ENCODE peak calls at places on chromosomes 3 and 15, in nine cellular contexts. One of them, this sample, is unnamed. For H3K4me1, the result is how much of the 10 kb centered on the place peaks cover.

GRCh38 chr15:65286704-65287514 is at the start of gene PARP16:
- DNase-seq in testis: peak
- DNase-seq in uterus: peak
- DNase-seq in tibial artery: peak
- DNase-seq in lower lobe of right lung: peak
- DNase-seq in mesendoderm: peak
- DNase-seq in stomach: peak
- DNase-seq in H9: peak
- DNase-seq in GM23338: peak
- DNase-seq in this sample: peak

GRCh38 chr3:50157821-50158556 is 2.9 kb downstream of the SEMA3F start:
- DNase-seq in testis: no peak
- DNase-seq in uterus: no peak
- DNase-seq in tibial artery: no peak
- DNase-seq in lower lobe of right lung: no peak
- DNase-seq in mesendoderm: no peak
- DNase-seq in stomach: no peak
- DNase-seq in H9: no peak
- DNase-seq in GM23338: no peak
- DNase-seq in this sample: peak

GRCh38 chr15:38215707-38216106 is 36.9 kb upstream of the SPRED1 start:
- DNase-seq in testis: no peak
- DNase-seq in uterus: no peak
- DNase-seq in tibial artery: no peak
- DNase-seq in lower lobe of right lung: no peak
- DNase-seq in mesendoderm: no peak
- DNase-seq in stomach: no peak
- DNase-seq in H9: no peak
- DNase-seq in GM23338: no peak
- DNase-seq in this sample: no peak

GRCh38 chr3:48990636-48991421 is 788 bp downstream of the P4HTM start:
- DNase-seq in testis: peak
- DNase-seq in uterus: no peak
- DNase-seq in tibial artery: no peak
- DNase-seq in lower lobe of right lung: no peak
- DNase-seq in mesendoderm: peak
- DNase-seq in stomach: no peak
- DNase-seq in H9: peak
- DNase-seq in GM23338: peak
- DNase-seq in this sample: peak

GRCh38 chr3:33152363-33153360 is 38.8 kb downstream of the CRTAP start:
- DNase-seq in testis: no peak
- DNase-seq in uterus: no peak
- DNase-seq in tibial artery: no peak
- DNase-seq in lower lobe of right lung: no peak
- DNase-seq in mesendoderm: no peak
- DNase-seq in stomach: no peak
- DNase-seq in H9: no peak
- DNase-seq in GM23338: no peak
- DNase-seq in this sample: no peak

GRCh38 chr15:41656188-41656587 is 4.0 kb upstream of the MGA start:
- DNase-seq in testis: no peak
- DNase-seq in uterus: no peak
- DNase-seq in tibial artery: no peak
- DNase-seq in lower lobe of right lung: no peak
- DNase-seq in mesendoderm: no peak
- DNase-seq in stomach: no peak
- DNase-seq in H9: no peak
- DNase-seq in GM23338: no peak
- DNase-seq in this sample: no peak

GRCh38 chr3:195185574-195185973 is 85.4 kb downstream of the XXYLT1 start:
- DNase-seq in testis: no peak
- DNase-seq in uterus: peak
- DNase-seq in tibial artery: peak
- DNase-seq in lower lobe of right lung: peak
- DNase-seq in mesendoderm: peak
- DNase-seq in stomach: no peak
- DNase-seq in H9: no peak
- DNase-seq in GM23338: no peak
- DNase-seq in this sample: no peak

GRCh38 chr15:84715442-84716035 is 400 bp downstream of the SEC11A start:
- DNase-seq in testis: peak
- DNase-seq in uterus: no peak
- DNase-seq in tibial artery: peak
- DNase-seq in lower lobe of right lung: no peak
- DNase-seq in mesendoderm: peak
- DNase-seq in stomach: peak
- DNase-seq in H9: no peak
- DNase-seq in GM23338: peak
- DNase-seq in this sample: peak

GRCh38 chr15:63495780-63496179 is 8.6 kb upstream of the USP3 start:
- DNase-seq in testis: no peak
- DNase-seq in uterus: no peak
- DNase-seq in tibial artery: no peak
- DNase-seq in lower lobe of right lung: no peak
- DNase-seq in mesendoderm: no peak
- DNase-seq in stomach: no peak
- DNase-seq in H9: no peak
- DNase-seq in GM23338: no peak
- DNase-seq in this sample: no peak

GRCh38 chr3:25047058-25047457 is 381.0 kb upstream of the RARB start:
- DNase-seq in testis: no peak
- DNase-seq in uterus: no peak
- DNase-seq in tibial artery: no peak
- DNase-seq in lower lobe of right lung: no peak
- DNase-seq in mesendoderm: no peak
- DNase-seq in stomach: no peak
- DNase-seq in H9: no peak
- DNase-seq in GM23338: no peak
- DNase-seq in this sample: peak

GRCh38 chr3:141105828-141106628 is 54.9 kb downstream of the SPSB4 start:
- DNase-seq in testis: peak
- DNase-seq in uterus: peak
- DNase-seq in tibial artery: peak
- DNase-seq in lower lobe of right lung: no peak
- DNase-seq in mesendoderm: peak
- DNase-seq in stomach: peak
- DNase-seq in H9: peak
- DNase-seq in GM23338: peak
- DNase-seq in this sample: peak

GRCh38 chr15:55290361-55291057 is 896 bp upstream of the RAB27A start:
- DNase-seq in testis: peak
- DNase-seq in uterus: peak
- DNase-seq in tibial artery: peak
- DNase-seq in lower lobe of right lung: peak
- DNase-seq in mesendoderm: peak
- DNase-seq in stomach: peak
- DNase-seq in H9: peak
- DNase-seq in GM23338: peak
- DNase-seq in this sample: peak

GRCh38 chr3:66763294-66763693 is 234.8 kb upstream of the KBTBD8 start:
- DNase-seq in testis: no peak
- DNase-seq in uterus: peak
- DNase-seq in tibial artery: no peak
- DNase-seq in lower lobe of right lung: no peak
- DNase-seq in mesendoderm: no peak
- DNase-seq in stomach: no peak
- DNase-seq in H9: no peak
- DNase-seq in GM23338: no peak
- DNase-seq in this sample: no peak

GRCh38 chr15:31151301-31152233 is 50.0 kb upstream of the TRPM1 start:
- DNase-seq in testis: no peak
- DNase-seq in uterus: no peak
- DNase-seq in tibial artery: no peak
- DNase-seq in lower lobe of right lung: no peak
- DNase-seq in mesendoderm: no peak
- DNase-seq in stomach: peak
- DNase-seq in H9: no peak
- DNase-seq in GM23338: no peak
- DNase-seq in this sample: no peak

GRCh38 chr3:187777331-187778046 is 32.2 kb upstream of the BCL6 start:
- DNase-seq in testis: no peak
- DNase-seq in uterus: no peak
- DNase-seq in tibial artery: no peak
- DNase-seq in lower lobe of right lung: no peak
- DNase-seq in mesendoderm: no peak
- DNase-seq in stomach: no peak
- DNase-seq in H9: no peak
- DNase-seq in GM23338: no peak
- DNase-seq in this sample: no peak

GRCh38 chr3:144942093-144942492 is 970.5 kb downstream of the DIPK2A start:
- DNase-seq in testis: no peak
- DNase-seq in uterus: no peak
- DNase-seq in tibial artery: no peak
- DNase-seq in lower lobe of right lung: no peak
- DNase-seq in mesendoderm: no peak
- DNase-seq in stomach: no peak
- DNase-seq in H9: no peak
- DNase-seq in GM23338: no peak
- DNase-seq in this sample: no peak

GRCh38 chr15:77589839-77590238 is 42.9 kb downstream of the LINGO1 start:
- DNase-seq in testis: no peak
- DNase-seq in uterus: no peak
- DNase-seq in tibial artery: no peak
- DNase-seq in lower lobe of right lung: no peak
- DNase-seq in mesendoderm: no peak
- DNase-seq in stomach: no peak
- DNase-seq in H9: no peak
- DNase-seq in GM23338: no peak
- DNase-seq in this sample: peak

GRCh38 chr3:179706233-179706632 is 53.4 kb downstream of the USP13 start:
- DNase-seq in testis: no peak
- DNase-seq in uterus: no peak
- DNase-seq in tibial artery: no peak
- DNase-seq in lower lobe of right lung: no peak
- DNase-seq in mesendoderm: no peak
- DNase-seq in stomach: no peak
- DNase-seq in H9: no peak
- DNase-seq in GM23338: no peak
- DNase-seq in this sample: no peak

GRCh38 chr3:134651347-134652041 is 672 bp upstream of the KY start:
- DNase-seq in testis: no peak
- DNase-seq in uterus: peak
- DNase-seq in tibial artery: peak
- DNase-seq in lower lobe of right lung: no peak
- DNase-seq in mesendoderm: no peak
- DNase-seq in stomach: peak
- DNase-seq in H9: no peak
- DNase-seq in GM23338: no peak
- DNase-seq in this sample: peak

DNA sequence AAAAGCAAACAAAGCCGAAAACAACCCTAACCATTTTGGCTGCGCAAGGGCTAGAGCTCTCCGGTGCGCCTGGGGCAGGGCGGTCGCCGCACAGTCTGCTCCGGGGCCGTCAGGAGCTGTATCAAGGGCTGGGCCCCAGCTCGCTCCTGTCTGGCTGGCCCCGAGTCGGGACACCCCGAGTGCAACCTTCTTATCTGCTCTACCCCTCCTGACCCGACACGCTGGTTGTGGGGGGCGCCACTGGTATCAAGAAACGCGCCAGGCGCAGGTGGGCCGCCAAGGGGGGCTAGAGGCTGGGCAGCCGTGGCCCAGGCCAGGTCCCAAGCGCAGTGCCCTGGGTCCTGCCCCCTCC is 36.0 kb downstream of the NR2F2 start:
- DNase-seq in testis: no peak
- DNase-seq in uterus: no peak
- DNase-seq in tibial artery: no peak
- DNase-seq in lower lobe of right lung: no peak
- DNase-seq in mesendoderm: no peak
- DNase-seq in stomach: no peak
- DNase-seq in H9: peak
- DNase-seq in GM23338: peak
- DNase-seq in this sample: no peak
- H3K4me1 ChIP-seq in testis: under half
- H3K4me1 ChIP-seq in uterus: under half
- H3K4me1 ChIP-seq in tibial artery: under half
- H3K4me1 ChIP-seq in lower lobe of right lung: under half
- H3K4me1 ChIP-seq in mesendoderm: under half
- H3K4me1 ChIP-seq in stomach: half or more
- H3K4me1 ChIP-seq in H9: under half
- H3K4me1 ChIP-seq in GM23338: half or more
- H3K4me1 ChIP-seq in this sample: under half

GRCh38 chr15:75662823-75663519 is 15.3 kb downstream of the SNX33 start:
- DNase-seq in testis: no peak
- DNase-seq in uterus: no peak
- DNase-seq in tibial artery: no peak
- DNase-seq in lower lobe of right lung: no peak
- DNase-seq in mesendoderm: no peak
- DNase-seq in stomach: no peak
- DNase-seq in H9: no peak
- DNase-seq in GM23338: no peak
- DNase-seq in this sample: no peak
- H3K4me1 ChIP-seq in testis: under half
- H3K4me1 ChIP-seq in uterus: under half
- H3K4me1 ChIP-seq in tibial artery: under half
- H3K4me1 ChIP-seq in lower lobe of right lung: half or more
- H3K4me1 ChIP-seq in mesendoderm: under half
- H3K4me1 ChIP-seq in stomach: half or more
- H3K4me1 ChIP-seq in H9: under half
- H3K4me1 ChIP-seq in GM23338: under half
- H3K4me1 ChIP-seq in this sample: half or more

GRCh38 chr15:67766963-67767362 is 58.3 kb upstream of the SKOR1 start:
- DNase-seq in testis: no peak
- DNase-seq in uterus: no peak
- DNase-seq in tibial artery: no peak
- DNase-seq in lower lobe of right lung: no peak
- DNase-seq in mesendoderm: no peak
- DNase-seq in stomach: no peak
- DNase-seq in H9: no peak
- DNase-seq in GM23338: no peak
- DNase-seq in this sample: no peak
- H3K4me1 ChIP-seq in testis: under half
- H3K4me1 ChIP-seq in uterus: under half
- H3K4me1 ChIP-seq in tibial artery: under half
- H3K4me1 ChIP-seq in lower lobe of right lung: under half
- H3K4me1 ChIP-seq in mesendoderm: under half
- H3K4me1 ChIP-seq in stomach: under half
- H3K4me1 ChIP-seq in H9: under half
- H3K4me1 ChIP-seq in GM23338: half or more
- H3K4me1 ChIP-seq in this sample: under half

DNA sequence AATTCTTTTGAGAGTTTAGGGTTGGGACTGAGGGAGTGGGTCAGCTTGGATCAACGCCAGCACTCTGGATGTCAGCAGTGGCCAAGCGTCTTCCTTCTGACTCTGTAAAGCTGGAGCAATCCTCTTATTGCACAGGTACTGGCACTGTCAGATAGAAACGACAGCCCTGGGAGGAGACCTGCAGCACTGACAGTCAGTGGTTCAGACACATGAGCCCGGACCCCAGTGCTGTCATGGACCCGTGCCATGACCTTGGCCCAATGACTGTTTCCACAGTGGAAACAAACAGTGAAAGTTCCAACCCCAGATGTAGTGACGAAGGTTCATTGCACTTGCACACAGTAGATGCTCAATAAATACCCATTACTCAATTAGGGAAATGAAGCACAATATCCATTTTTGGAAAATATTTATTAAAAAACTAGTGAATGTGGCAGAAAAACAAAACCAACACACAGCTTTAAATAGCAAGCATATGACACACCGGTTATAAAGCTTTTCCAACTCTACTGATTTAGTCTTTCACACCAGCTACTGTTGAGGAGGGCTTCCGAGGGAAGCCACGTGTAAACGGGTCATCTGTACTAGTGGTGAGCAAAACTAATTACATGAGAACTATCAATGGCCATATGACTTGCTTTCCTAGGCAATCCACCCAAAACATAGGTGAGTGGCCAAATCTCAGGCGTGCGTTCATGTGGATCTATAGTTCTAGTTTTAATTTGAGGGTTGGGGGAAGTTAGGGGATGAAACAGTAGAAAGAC is 22.1 kb downstream of the SIAH2 start:
- DNase-seq in testis: no peak
- DNase-seq in uterus: no peak
- DNase-seq in tibial artery: no peak
- DNase-seq in lower lobe of right lung: no peak
- DNase-seq in mesendoderm: no peak
- DNase-seq in stomach: no peak
- DNase-seq in H9: no peak
- DNase-seq in GM23338: no peak
- DNase-seq in this sample: no peak
- H3K4me1 ChIP-seq in testis: under half
- H3K4me1 ChIP-seq in uterus: under half
- H3K4me1 ChIP-seq in tibial artery: under half
- H3K4me1 ChIP-seq in lower lobe of right lung: under half
- H3K4me1 ChIP-seq in mesendoderm: under half
- H3K4me1 ChIP-seq in stomach: half or more
- H3K4me1 ChIP-seq in H9: under half
- H3K4me1 ChIP-seq in GM23338: under half
- H3K4me1 ChIP-seq in this sample: under half